ENCODE peak calls at places on chromosomes 1 and 21, in six cellular contexts. C is tibial artery, F is HCT116, L is tibial nerve, Q is heart right ventricle, V is PC-9. R is an unnamed sample.

GRCh38 chr1:14939527-14940284 is 213.8 kb upstream of the TMEM51 start:
- DNase-seq in C (no peak), F (no peak), L (no peak), Q (no peak), V (peak; percentile 41), R (no peak)

GRCh38 chr1:57637155-57637554 is 213.3 kb upstream of the DAB1 start:
- DNase-seq in C (no peak), F (no peak), L (no peak), Q (no peak), V (no peak), R (no peak)

GRCh38 chr1:228178737-228179720 is 13.4 kb downstream of the IBA57 start:
- DNase-seq in C (peak; percentile 68), F (no peak), L (no peak), Q (no peak), V (no peak), R (no peak)

GRCh38 chr1:88021529-88021928 is 662.5 kb upstream of the PKN2 start:
- DNase-seq in C (no peak), F (no peak), L (no peak), Q (no peak), V (peak; percentile 19), R (no peak)

GRCh38 chr21:35023396-35024070 is 25.6 kb downstream of the RUNX1 start:
- DNase-seq in C (no peak), F (no peak), L (no peak), Q (no peak), V (no peak), R (no peak)

GRCh38 chr1:113041569-113042335 is 31.2 kb upstream of the LRIG2 start:
- DNase-seq in C (no peak), F (no peak), L (no peak), Q (no peak), V (no peak), R (no peak)

GRCh38 chr1:91523462-91523861 is 22.8 kb downstream of the CDC7 start:
- DNase-seq in C (no peak), F (no peak), L (no peak), Q (no peak), V (no peak), R (no peak)

GRCh38 chr1:35264861-35265260 is 3.6 kb upstream of the ZMYM4 start:
- DNase-seq in C (no peak), F (no peak), L (no peak), Q (no peak), V (peak; percentile 92), R (no peak)

GRCh38 chr1:6874298-6874697 is 89.0 kb downstream of the CAMTA1 start:
- DNase-seq in C (no peak), F (no peak), L (no peak), Q (no peak), V (no peak), R (no peak)

GRCh38 chr21:19510653-19511052 is 1107.1 kb upstream of the TMPRSS15 start:
- DNase-seq in C (no peak), F (no peak), L (no peak), Q (no peak), V (no peak), R (no peak)

GRCh38 chr1:201025571-201026002 is 2.1 kb upstream of the KIF21B start:
- DNase-seq in C (no peak), F (no peak), L (no peak), Q (no peak), V (peak; percentile 32), R (no peak)

GRCh38 chr21:31554511-31555022 is 104.9 kb upstream of the SOD1 start:
- DNase-seq in C (no peak), F (peak; percentile 39), L (no peak), Q (no peak), V (peak; percentile 62), R (no peak)

GRCh38 chr1:240136402-240136801 is 44.7 kb downstream of the FMN2 start:
- DNase-seq in C (no peak), F (no peak), L (no peak), Q (no peak), V (no peak), R (no peak)

GRCh38 chr1:40944841-40945430 is 34.6 kb upstream of the CTPS1 start:
- DNase-seq in C (peak; percentile 72), F (no peak), L (no peak), Q (no peak), V (no peak), R (peak; percentile 8)

GRCh38 chr1:117674521-117675400 is 68.9 kb downstream of the TENT5C start:
- DNase-seq in C (no peak), F (no peak), L (no peak), Q (no peak), V (peak; percentile 55), R (no peak)

GRCh38 chr1:52281518-52281917 is 84.5 kb downstream of the CC2D1B start:
- DNase-seq in C (no peak), F (no peak), L (no peak), Q (no peak), V (peak; percentile 64), R (peak; percentile 43)

GRCh38 chr21:27403011-27403410 is 436.1 kb upstream of the ADAMTS5 start:
- DNase-seq in C (no peak), F (no peak), L (no peak), Q (no peak), V (no peak), R (no peak)

GRCh38 chr21:15732290-15732995 is 2.7 kb downstream of the USP25 start:
- DNase-seq in C (no peak), F (no peak), L (peak; percentile 22), Q (no peak), V (peak; percentile 72), R (no peak)

GRCh38 chr1:37471345-37472231 is 2.8 kb upstream of the ZC3H12A start:
- DNase-seq in C (peak; percentile 93), F (peak; percentile 66), L (peak; percentile 57), Q (peak; percentile 72), V (peak; percentile 77), R (peak; percentile 67)

GRCh38 chr1:225517697-225518096 is 89.9 kb upstream of the LBR start:
- DNase-seq in C (no peak), F (no peak), L (no peak), Q (no peak), V (no peak), R (no peak)

GRCh38 chr1:53294557-53294956 is 33.3 kb downstream of the LRP8 start:
- DNase-seq in C (no peak), F (no peak), L (no peak), Q (no peak), V (no peak), R (peak; percentile 6)

GRCh38 chr1:37752583-37753471 is 12.1 kb downstream of the EPHA10 start:
- DNase-seq in C (no peak), F (peak; percentile 8), L (no peak), Q (no peak), V (peak; percentile 49), R (no peak)

GRCh38 chr21:27369234-27369633 is 402.3 kb upstream of the ADAMTS5 start:
- DNase-seq in C (no peak), F (no peak), L (no peak), Q (no peak), V (no peak), R (no peak)

DNA sequence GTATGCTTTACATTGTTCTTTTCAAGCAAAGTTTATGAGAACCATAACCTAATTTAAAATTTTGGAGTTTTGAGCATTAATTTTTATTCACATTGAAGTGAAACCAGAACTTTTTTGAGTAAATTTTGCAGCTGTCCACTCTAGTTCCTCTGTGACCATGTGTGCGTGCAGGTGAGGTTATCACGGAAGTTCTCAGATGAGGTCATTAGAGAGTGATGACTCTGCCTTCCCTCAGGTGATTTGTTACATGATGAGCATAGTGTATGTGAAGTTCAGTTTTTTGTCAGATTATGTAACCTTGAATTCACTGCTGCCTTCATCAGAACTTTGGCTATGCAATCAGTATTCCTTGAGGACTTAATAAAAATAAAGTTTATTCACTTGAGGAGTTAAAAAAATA is 828.2 kb downstream of the ADGRL2 start:
- DNase-seq in C (no peak), F (no peak), L (no peak), Q (no peak), V (no peak), R (no peak)
- H3K9me3 ChIP-seq in C (no peaks in the 10 kb centered on the region), F (no peaks in the 10 kb centered on the region), L (no peaks in the 10 kb centered on the region), Q (peaks cover 28% of the 10 kb centered on the region), V (no peaks in the 10 kb centered on the region), R (no peaks in the 10 kb centered on the region)

DNA sequence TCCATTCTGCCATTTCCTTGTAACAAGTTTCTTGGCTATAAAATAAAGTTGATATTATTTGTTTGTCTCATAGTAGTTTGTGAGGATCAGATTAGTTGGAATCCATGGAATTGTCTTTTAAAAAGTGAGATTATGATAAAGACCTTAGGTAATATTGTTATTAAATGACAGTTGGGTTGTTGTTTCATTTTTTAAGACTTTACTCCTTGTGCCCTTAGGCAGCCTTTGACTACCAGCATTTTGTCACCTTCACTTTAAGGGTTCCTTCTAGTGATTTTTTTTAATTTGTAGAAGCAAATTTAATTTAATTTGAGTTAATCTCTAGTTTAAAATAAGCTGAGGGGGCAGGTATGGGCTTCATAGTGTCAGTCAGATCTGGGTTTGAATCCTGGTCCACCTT is 84.6 kb upstream of the ZNF326 start:
- DNase-seq in C (no peak), F (no peak), L (no peak), Q (no peak), V (no peak), R (no peak)
- H3K4me3 ChIP-seq in C (no peak overlapping the region), F (no peak overlapping the region), L (no peak overlapping the region), Q (no peak overlapping the region), V (peak overlapping the region; percentile 3), R (no peak overlapping the region)

DNA sequence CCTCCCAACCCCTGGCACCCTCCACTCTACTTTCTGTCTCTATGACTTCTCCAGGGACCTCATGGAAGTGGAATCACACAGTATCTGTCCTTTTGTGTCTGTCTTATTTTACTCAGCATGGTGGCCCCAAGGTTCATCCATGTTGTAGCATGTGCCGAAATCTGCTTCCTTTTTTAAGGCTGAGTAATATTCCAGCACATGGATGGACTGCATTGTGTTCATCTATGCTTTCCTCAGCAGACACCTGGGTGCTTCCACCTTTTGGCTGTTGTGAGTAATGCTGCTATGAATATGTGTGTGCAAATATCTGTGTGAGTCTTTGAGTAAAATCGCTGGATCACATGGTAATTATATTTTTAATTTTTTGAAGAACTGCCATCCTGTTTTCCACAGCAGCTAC is 1.6 kb upstream of the PFKL start:
- DNase-seq in C (no peak), F (no peak), L (no peak), Q (no peak), V (no peak), R (no peak)
- TF ChIP-seq CTCF in C (no peak), F (peak; percentile 30), L (no peak), Q (no peak), V (no peak), R (peak; percentile 13)

GRCh38 chr21:42055425-42055824 is 15.7 kb upstream of the UMODL1 start:
- DNase-seq in C (no peak), F (no peak), L (no peak), Q (no peak), V (no peak), R (no peak)
- H3K9me3 ChIP-seq in C (no peaks in the 10 kb centered on the region), F (no peaks in the 10 kb centered on the region), L (no peaks in the 10 kb centered on the region), Q (no peaks in the 10 kb centered on the region), V (no peaks in the 10 kb centered on the region), R (peaks cover 2% of the 10 kb centered on the region)